ENCODE peak calls at places on chromosome 22, in ten cellular contexts. U, I, B, J, F, X, V, W, T and L are unnamed samples. For H4K20me1, the result is how much of the 10 kb centered on the place peaks cover.

GRCh38 chr22:19549428-19549827 is 25.2 kb upstream of the CLDN5 start:
- DNase-seq in X (no peak), V (no peak), W (no peak), I (no peak), T (no peak), F (no peak), B (no peak), J (no peak), U (no peak), L (no peak)

GRCh38 chr22:33869946-33870345 is 50.3 kb downstream of the LARGE1 start:
- DNase-seq in I (no peak), B (no peak), U (no peak), J (no peak), F (peak), W (no peak), X (peak), V (peak), T (peak), L (no peak)

GRCh38 chr22:17121235-17122195 is at the start of gene TMEM121B:
- DNase-seq in F (peak), I (peak), B (peak), W (peak), X (no peak), J (no peak), U (peak), T (peak), V (peak), L (peak)

GRCh38 chr22:38754247-38755154 is 1.3 kb downstream of the SUN2 start:
- DNase-seq in T (peak), U (peak), J (peak), W (peak), V (peak), B (peak), I (no peak), F (peak), X (peak), L (peak)

GRCh38 chr22:49934891-49935557 is 16.6 kb downstream of the CRELD2 start:
- DNase-seq in J (peak), F (peak), V (peak), B (peak), T (peak), W (peak), U (peak), I (peak), X (no peak), L (peak)

GRCh38 chr22:48574776-48575566 is 1252.7 kb downstream of the BRD1 start:
- DNase-seq in I (peak), V (no peak), U (no peak), B (no peak), W (peak), F (peak), J (no peak), T (peak), X (peak), L (peak)

GRCh38 chr22:49021926-49022815 is 805.5 kb downstream of the BRD1 start:
- DNase-seq in U (no peak), W (no peak), I (no peak), F (no peak), X (no peak), B (no peak), T (no peak), J (no peak), V (no peak), L (no peak)

GRCh38 chr22:49724030-49724892 is 103.4 kb downstream of the BRD1 start:
- DNase-seq in B (no peak), T (no peak), X (no peak), F (no peak), U (peak), V (no peak), J (no peak), W (no peak), I (peak), L (no peak)

GRCh38 chr22:29820941-29821789 is 16.9 kb downstream of the ASCC2 start:
- DNase-seq in W (peak), F (peak), T (peak), U (peak), X (peak), V (peak), I (peak), J (peak), B (no peak), L (no peak)

GRCh38 chr22:42651134-42651533 is 1.9 kb upstream of the CYB5R3 start:
- DNase-seq in I (no peak), W (no peak), F (peak), U (no peak), V (peak), B (no peak), X (peak), J (no peak), T (no peak), L (no peak)

DNA sequence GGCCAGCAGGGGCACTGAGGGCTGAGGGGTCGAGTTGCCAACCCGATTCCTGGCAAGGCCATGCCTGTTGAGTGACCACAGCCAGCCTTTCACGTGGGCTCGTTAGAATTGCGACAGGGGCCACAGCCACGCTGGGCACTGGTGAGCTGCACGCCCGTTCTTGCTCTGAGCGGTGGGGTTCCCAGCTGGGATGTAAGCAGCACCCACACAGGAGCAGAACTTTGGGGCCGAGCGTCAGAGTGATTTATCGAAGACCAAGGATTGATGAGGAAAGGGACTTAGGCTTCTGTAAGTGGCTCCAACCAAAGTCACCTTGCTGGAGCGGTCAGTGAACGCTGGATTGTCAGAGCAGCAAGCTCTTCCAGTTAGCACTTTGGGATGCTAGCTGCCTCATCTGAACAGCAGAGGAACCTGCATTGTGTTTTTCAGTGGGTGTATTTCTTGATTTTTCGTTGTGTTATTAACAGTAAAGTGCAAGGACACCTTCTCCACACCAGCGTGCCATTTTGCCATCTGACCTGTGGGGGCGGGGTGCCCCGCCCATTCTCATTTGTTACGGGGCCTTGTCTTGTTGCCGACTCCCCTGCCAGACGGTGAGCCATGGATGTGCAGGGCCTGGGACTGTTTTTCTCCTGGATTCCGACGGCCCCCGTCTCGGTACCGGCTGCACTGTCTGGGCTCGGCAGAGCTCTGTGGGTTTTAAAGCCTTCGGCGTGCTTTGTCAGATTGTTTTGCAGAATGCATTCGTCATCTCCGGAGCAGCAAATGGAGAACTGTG is 202.5 kb downstream of the TBC1D22A start:
- DNase-seq in F (no peak), W (no peak), I (no peak), J (no peak), T (no peak), V (no peak), U (no peak), B (no peak), X (no peak), L (no peak)
- H4K20me1 ChIP-seq in F (under half), W (under half), I (under half), J (under half), T (under half), V (under half), U (under half), B (under half), X (under half), L (under half)

GRCh38 chr22:40628354-40629042 is 8.0 kb downstream of the MRTFA start:
- DNase-seq in J (no peak), X (no peak), T (peak), U (no peak), W (no peak), F (peak), V (peak), I (no peak), B (no peak), L (no peak)
- H4K20me1 ChIP-seq in J (under half), X (under half), T (under half), U (under half), W (under half), F (under half), V (half or more), I (half or more), B (under half), L (half or more)

DNA sequence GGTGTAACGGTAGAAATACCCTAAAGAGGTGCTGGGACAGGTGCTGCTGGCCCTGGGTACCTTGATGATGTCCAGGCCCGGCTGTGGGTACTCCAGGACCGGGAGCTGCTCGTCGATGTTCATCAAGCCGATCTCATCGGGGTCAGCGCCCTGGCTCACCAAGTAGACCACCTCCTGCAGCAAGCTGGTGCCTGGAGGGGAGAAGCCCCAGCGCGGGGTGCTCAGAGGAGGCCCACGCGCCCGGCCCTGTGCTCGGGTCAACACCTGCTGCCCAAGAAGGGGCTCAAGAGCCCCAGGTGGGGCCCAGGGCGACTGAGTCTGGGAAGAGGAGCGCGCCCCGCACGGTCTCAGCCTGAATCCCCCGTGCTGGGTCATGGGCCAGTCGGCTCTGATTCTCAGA is 20.6 kb downstream of the SULT4A1 start:
- DNase-seq in B (no peak), U (no peak), J (no peak), V (no peak), F (no peak), X (no peak), T (no peak), W (no peak), I (no peak), L (no peak)
- H4K20me1 ChIP-seq in B (under half), U (under half), J (under half), V (under half), F (under half), X (under half), T (under half), W (under half), I (under half), L (half or more)

DNA sequence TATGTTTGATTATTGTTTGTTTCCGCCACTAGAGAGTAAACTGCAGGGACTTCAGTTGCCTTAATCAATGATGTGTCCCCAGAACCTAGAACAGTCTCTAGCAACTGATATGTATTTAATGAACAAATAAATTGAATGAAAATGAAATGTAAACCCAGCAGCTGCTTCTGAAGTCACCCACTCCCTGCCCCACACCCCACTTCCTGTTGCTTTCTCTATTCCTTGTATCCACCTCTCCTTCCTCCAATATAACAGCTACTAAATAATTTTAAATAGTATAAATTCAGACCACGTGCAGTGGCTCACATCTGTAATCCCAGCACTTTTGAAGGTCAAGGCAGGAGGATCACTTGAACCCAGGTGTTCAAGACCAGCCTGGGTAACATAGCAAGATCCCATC is 15.8 kb downstream of the MYH9 start:
- DNase-seq in W (peak), J (no peak), V (peak), B (no peak), U (no peak), F (no peak), I (no peak), T (no peak), X (no peak), L (no peak)
- H4K20me1 ChIP-seq in W (half or more), J (under half), V (half or more), B (half or more), U (under half), F (under half), I (half or more), T (under half), X (half or more), L (half or more)

GRCh38 chr22:24417200-24417599 is 10.2 kb upstream of the ADORA2A start:
- DNase-seq in W (no peak), I (peak), U (no peak), F (no peak), V (no peak), B (no peak), J (peak), X (no peak), T (no peak), L (no peak)

GRCh38 chr22:24416611-24417010 is 10.8 kb upstream of the ADORA2A start:
- DNase-seq in X (no peak), F (no peak), V (no peak), U (no peak), T (no peak), W (no peak), B (no peak), I (no peak), J (no peak), L (no peak)

GRCh38 chr22:24414984-24415945 is 12.1 kb upstream of the ADORA2A start:
- DNase-seq in B (no peak), X (no peak), V (peak), J (no peak), I (peak), F (no peak), T (no peak), W (no peak), U (no peak), L (no peak)

GRCh38 chr22:24414523-24414922 is 12.9 kb upstream of the ADORA2A start:
- DNase-seq in W (no peak), X (no peak), J (no peak), V (no peak), I (peak), B (no peak), F (no peak), U (no peak), T (no peak), L (no peak)

DNA sequence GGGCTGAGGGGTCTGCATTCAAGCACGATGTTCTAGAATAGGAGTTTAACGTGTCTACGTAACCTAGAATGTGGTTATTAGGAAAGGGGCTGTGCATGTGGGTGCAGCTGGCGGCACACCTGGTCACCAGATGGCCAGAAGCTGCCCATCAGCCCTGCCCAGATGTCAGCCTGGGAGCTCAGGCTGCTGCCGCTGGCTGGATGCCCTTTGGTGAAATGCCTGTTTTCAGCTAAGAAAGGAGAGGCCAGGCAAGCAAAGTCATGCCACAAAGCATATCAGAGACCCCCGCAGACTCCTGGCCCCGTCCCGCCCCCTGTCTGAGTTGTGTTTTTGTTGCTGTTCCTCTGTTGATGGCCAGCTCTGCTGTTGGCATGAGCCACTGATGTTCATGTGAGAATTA is 11.3 kb upstream of the ADORA2A start:
- DNase-seq in I (peak), B (no peak), W (no peak), V (no peak), X (no peak), T (no peak), U (no peak), J (no peak), F (no peak), L (no peak)
- H4K20me1 ChIP-seq in I (under half), B (under half), W (under half), V (under half), X (under half), T (under half), U (under half), J (under half), F (under half), L (under half)

DNA sequence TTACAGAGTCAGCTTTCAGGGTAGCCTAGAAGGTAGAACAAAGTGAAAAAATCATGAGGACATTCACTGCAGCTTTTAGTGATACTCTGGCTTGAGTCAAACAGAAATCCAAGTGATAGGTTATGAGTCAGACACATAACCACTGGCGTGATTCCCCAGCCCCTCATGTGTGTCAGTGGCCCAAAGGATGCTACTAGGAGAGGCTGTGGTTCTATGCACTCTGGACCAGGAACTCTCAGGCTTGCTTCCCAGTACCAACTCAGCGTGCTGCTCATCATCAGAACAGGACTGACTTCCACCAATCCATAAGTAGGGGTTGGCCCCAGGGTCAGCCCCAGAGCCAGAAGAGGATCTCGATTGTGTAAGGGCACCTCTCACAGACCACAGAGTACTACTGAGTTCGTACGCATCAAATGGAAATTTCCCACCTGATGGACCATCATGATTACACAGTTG is 116.8 kb downstream of the MED15 start:
- DNase-seq in X (no peak), T (no peak), B (no peak), U (no peak), W (no peak), J (no peak), I (no peak), V (peak), F (peak), L (no peak)
- H4K20me1 ChIP-seq in X (under half), T (under half), B (under half), U (under half), W (under half), J (under half), I (under half), V (under half), F (under half), L (under half)